ENCODE peak calls at places on chromosomes 7 and 10, in six cellular contexts. B is A549, D is cardiac fibroblast, F is kidney glomerular epithelial cell, H is MM.1S, E is brain microvascular endothelial cell. N is an unnamed sample.

GRCh38 chr7:94396044-94396443 is 1.3 kb downstream of the COL1A2 start:
- DNase-seq in B (no peak), D (peak), F (no peak), H (no peak), E (peak), N (no peak)

GRCh38 chr10:84933402-84933801 is 605.0 kb downstream of the CCSER2 start:
- DNase-seq in B (no peak), D (no peak), F (no peak), H (no peak), E (no peak), N (no peak)

GRCh38 chr7:44077061-44077460 is 5.3 kb downstream of the POLM start:
- DNase-seq in B (no peak), D (no peak), F (no peak), H (no peak), E (no peak), N (no peak)

GRCh38 chr7:20542594-20542993 is 72.9 kb upstream of the ABCB5 start:
- DNase-seq in B (no peak), D (peak), F (no peak), H (no peak), E (no peak), N (no peak)

GRCh38 chr7:36360244-36360643 is 29.4 kb upstream of the ANLN start:
- DNase-seq in B (no peak), D (no peak), F (no peak), H (no peak), E (no peak), N (no peak)

GRCh38 chr7:101085000-101085948 is at the start of gene TRIM56:
- DNase-seq in B (peak), D (peak), F (peak), H (peak), E (peak), N (peak)

GRCh38 chr10:102420443-102420809 is 210 bp upstream of the FBXL15 start:
- DNase-seq in B (peak), D (no peak), F (peak), H (peak), E (no peak), N (peak)

GRCh38 chr10:61153766-61154165 is 209.8 kb upstream of the RHOBTB1 start:
- DNase-seq in B (no peak), D (peak), F (no peak), H (no peak), E (no peak), N (no peak)

GRCh38 chr7:783556-784490 is 48.5 kb upstream of the SUN1 start:
- DNase-seq in B (no peak), D (no peak), F (no peak), H (no peak), E (no peak), N (no peak)

GRCh38 chr7:100477871-100478248 is 1.2 kb downstream of the TSC22D4 start:
- DNase-seq in B (no peak), D (no peak), F (no peak), H (no peak), E (no peak), N (no peak)

GRCh38 chr10:68560916-68561691 is 967 bp downstream of the TET1 start:
- DNase-seq in B (no peak), D (peak), F (no peak), H (peak), E (no peak), N (no peak)

GRCh38 chr7:134101716-134102115 is 25.4 kb upstream of the LRGUK start:
- DNase-seq in B (no peak), D (no peak), F (no peak), H (no peak), E (no peak), N (no peak)

GRCh38 chr10:6513509-6513908 is 66.6 kb downstream of the PRKCQ start:
- DNase-seq in B (no peak), D (no peak), F (no peak), H (no peak), E (no peak), N (no peak)

GRCh38 chr7:27367179-27367929 is 124.8 kb downstream of the EVX1 start:
- DNase-seq in B (no peak), D (no peak), F (no peak), H (no peak), E (no peak), N (no peak)

GRCh38 chr7:33904680-33905388 is 505 bp upstream of the BMPER start:
- DNase-seq in B (peak), D (peak), F (no peak), H (peak), E (no peak), N (peak)

GRCh38 chr7:73342645-73343044 is 14.7 kb downstream of the FKBP6 start:
- DNase-seq in B (peak), D (peak), F (peak), H (no peak), E (peak), N (peak)

GRCh38 chr7:19754521-19755116 is 18.8 kb downstream of the TMEM196 start:
- DNase-seq in B (no peak), D (peak), F (peak), H (peak), E (peak), N (peak)